ENCODE peak calls at places on chromosomes 4 and X, in ten cellular contexts. Y is tibial artery; F is fibroblast of the conjunctiva; M is T-helper 2 cell treated with Interferon-gamma antibody and Interleukin-4, amounts not matched to agents 5 μg/mL and 100 μg/mL, for 36 hours; G is islet precursor cell; H is NCI-H748 treated with DMSO at 0.1 percent for 48 hours; E is MCF 10A; Z is cardiac muscle cell; X is posterior cingulate gyrus; A is pons. B is an unnamed sample.

GRCh38 chr4:182975806-182976205 is 58.6 kb upstream of the DCTD start:
- DNase-seq in Y (no peak), F (peak; percentile 43), M (peak; percentile 61), G (peak; percentile 63), H (no peak), E (peak; percentile 80), Z (peak; percentile 68), X (no peak), A (no peak), B (no peak)

GRCh38 chr4:8215641-8216442 is 16.8 kb downstream of the SH3TC1 start:
- DNase-seq in Y (no peak), F (no peak), M (no peak), G (no peak), H (no peak), E (no peak), Z (no peak), X (no peak), A (no peak), B (no peak)

GRCh38 chrX:45063319-45064095 is 137.2 kb downstream of the DIPK2B start:
- DNase-seq in Y (no peak), F (no peak), M (no peak), G (peak; percentile 65), H (no peak), E (peak; percentile 88), Z (no peak), X (no peak), A (no peak), B (no peak)

GRCh38 chrX:23919706-23920320 is 12.0 kb downstream of the CXorf58 start:
- DNase-seq in Y (no peak), F (no peak), M (no peak), G (peak; percentile 58), H (no peak), E (peak; percentile 31), Z (peak; percentile 41), X (no peak), A (no peak), B (no peak)

GRCh38 chrX:46407753-46408130 is 137.5 kb downstream of the ZNF674 start:
- DNase-seq in Y (no peak), F (no peak), M (no peak), G (no peak), H (no peak), E (no peak), Z (peak; percentile 24), X (no peak), A (no peak), B (no peak)

GRCh38 chr4:78058591-78059523 is 1.7 kb downstream of the FRAS1 start:
- DNase-seq in Y (no peak), F (peak; percentile 18), M (no peak), G (peak; percentile 83), H (peak; percentile 60), E (peak; percentile 62), Z (peak; percentile 60), X (no peak), A (no peak), B (no peak)

GRCh38 chr4:130722370-130722769 is 1626.4 kb downstream of the C4orf33 start:
- DNase-seq in Y (no peak), F (no peak), M (no peak), G (no peak), H (no peak), E (peak; percentile 77), Z (no peak), X (no peak), A (no peak), B (no peak)

GRCh38 chrX:47093248-47093647 is 15.0 kb downstream of the RGN start:
- DNase-seq in Y (no peak), F (peak; percentile 33), M (no peak), G (no peak), H (peak; percentile 1), E (peak; percentile 47), Z (peak; percentile 53), X (no peak), A (peak; percentile 40), B (no peak)

GRCh38 chr4:99593781-99594636 is 19.4 kb downstream of the MTTP start:
- DNase-seq in Y (no peak), F (no peak), M (no peak), G (no peak), H (no peak), E (no peak), Z (no peak), X (no peak), A (peak; percentile 2), B (no peak)

GRCh38 chr4:175930471-175930870 is 118.4 kb upstream of the GPM6A start:
- DNase-seq in Y (no peak), F (no peak), M (no peak), G (no peak), H (no peak), E (no peak), Z (no peak), X (no peak), A (no peak), B (no peak)

GRCh38 chrX:120517936-120518335 is 42.8 kb downstream of the CUL4B start:
- DNase-seq in Y (no peak), F (peak; percentile 45), M (no peak), G (no peak), H (no peak), E (peak; percentile 63), Z (peak; percentile 52), X (no peak), A (no peak), B (no peak)

GRCh38 chr4:103756736-103757135 is 37.0 kb upstream of the TACR3 start:
- DNase-seq in Y (no peak), F (no peak), M (no peak), G (no peak), H (no peak), E (no peak), Z (no peak), X (no peak), A (no peak), B (no peak)

GRCh38 chr4:173362666-173363065 is 8.1 kb upstream of the SAP30 start:
- DNase-seq in Y (no peak), F (no peak), M (no peak), G (no peak), H (no peak), E (no peak), Z (no peak), X (no peak), A (no peak), B (no peak)

GRCh38 chr4:25330905-25331816 is 18.6 kb downstream of the ZCCHC4 start:
- DNase-seq in Y (no peak), F (no peak), M (no peak), G (no peak), H (no peak), E (no peak), Z (no peak), X (no peak), A (peak; percentile 26), B (no peak)

GRCh38 chr4:122777846-122778501 is 45.5 kb downstream of the BBS12 start:
- DNase-seq in Y (no peak), F (peak; percentile 59), M (no peak), G (no peak), H (no peak), E (peak; percentile 74), Z (peak; percentile 70), X (no peak), A (no peak), B (no peak)

B was measured in activated CD8-positive, alpha-beta memory T cell treated with anti-CD3 and anti-CD28 coated beads, Interleukin-2, amount 10 ng/mL, durations not matched to agents 7 days and 5 days.